ENCODE peak calls at places on chromosomes 3 and 15, in eight cellular contexts. Z, G, F, D, P, Q, V and W are unnamed samples.

GRCh38 chr15:96893159-96893906 is 562.8 kb downstream of the NR2F2 start:
- DNase-seq in Z (no peak), G (peak), F (peak), D (no peak), P (peak), Q (no peak), V (peak), W (no peak)

GRCh38 chr3:13091898-13092620 is 18.8 kb upstream of the IQSEC1 start:
- DNase-seq in Z (peak), G (peak), F (peak), D (peak), P (peak), Q (peak), V (peak), W (peak)

GRCh38 chr15:57380854-57381253 is 4.5 kb downstream of the CGNL1 start:
- DNase-seq in Z (no peak), G (no peak), F (no peak), D (no peak), P (no peak), Q (no peak), V (no peak), W (no peak)

GRCh38 chr15:50883903-50884302 is 24.6 kb upstream of the AP4E1 start:
- DNase-seq in Z (no peak), G (peak), F (no peak), D (no peak), P (peak), Q (no peak), V (peak), W (no peak)

GRCh38 chr3:185308126-185308754 is 54.4 kb upstream of the EHHADH start:
- DNase-seq in Z (no peak), G (peak), F (peak), D (no peak), P (peak), Q (no peak), V (peak), W (no peak)

GRCh38 chr15:81000144-81000625 is 538 bp upstream of the TLNRD1 start:
- DNase-seq in Z (no peak), G (no peak), F (no peak), D (no peak), P (peak), Q (no peak), V (no peak), W (no peak)

GRCh38 chr3:105580551-105580950 is 213.8 kb downstream of the ALCAM start:
- DNase-seq in Z (no peak), G (no peak), F (no peak), D (no peak), P (no peak), Q (no peak), V (no peak), W (no peak)

GRCh38 chr3:177744873-177745646 is 547.8 kb upstream of the TBL1XR1 start:
- DNase-seq in Z (peak), G (peak), F (peak), D (peak), P (peak), Q (no peak), V (peak), W (no peak)

GRCh38 chr3:149291178-149291577 is 42.3 kb downstream of the TM4SF18 start:
- DNase-seq in Z (no peak), G (no peak), F (no peak), D (no peak), P (peak), Q (no peak), V (peak), W (no peak)

GRCh38 chr15:63015618-63016017 is 26.9 kb upstream of the TPM1 start:
- DNase-seq in Z (no peak), G (peak), F (no peak), D (no peak), P (peak), Q (peak), V (peak), W (no peak)

GRCh38 chr15:83559310-83559966 is 94.5 kb upstream of the ADAMTSL3 start:
- DNase-seq in Z (no peak), G (peak), F (peak), D (no peak), P (peak), Q (no peak), V (peak), W (no peak)

GRCh38 chr3:157130138-157130880 is 29.6 kb downstream of the CCNL1 start:
- DNase-seq in Z (peak), G (no peak), F (peak), D (peak), P (peak), Q (peak), V (peak), W (no peak)

GRCh38 chr3:169812124-169812843 is 386 bp upstream of the LRRIQ4 start:
- DNase-seq in Z (peak), G (peak), F (peak), D (peak), P (peak), Q (peak), V (peak), W (peak)

GRCh38 chr15:41690636-41691035 is 30.4 kb downstream of the MGA start:
- DNase-seq in Z (no peak), G (no peak), F (no peak), D (no peak), P (no peak), Q (no peak), V (no peak), W (no peak)

GRCh38 chr3:137304313-137305056 is 346.7 kb downstream of the IL20RB start:
- DNase-seq in Z (no peak), G (no peak), F (no peak), D (no peak), P (no peak), Q (no peak), V (no peak), W (no peak)

GRCh38 chr3:186452517-186452916 is 90.5 kb upstream of the DGKG start:
- DNase-seq in Z (no peak), G (no peak), F (peak), D (no peak), P (peak), Q (no peak), V (peak), W (no peak)

GRCh38 chr3:172908871-172909270 is 158.3 kb downstream of the ECT2 start:
- DNase-seq in Z (no peak), G (no peak), F (no peak), D (no peak), P (no peak), Q (no peak), V (no peak), W (no peak)

GRCh38 chr3:17742837-17743659 is 617 bp upstream of the TBC1D5 start:
- DNase-seq in Z (no peak), G (no peak), F (peak), D (no peak), P (no peak), Q (no peak), V (no peak), W (no peak)

GRCh38 chr3:98962189-98962930 is 60.9 kb upstream of the DCBLD2 start:
- DNase-seq in Z (no peak), G (no peak), F (no peak), D (no peak), P (peak), Q (no peak), V (peak), W (no peak)

GRCh38 chr3:63519426-63519825 is 133.0 kb upstream of the SNTN start:
- DNase-seq in Z (no peak), G (no peak), F (no peak), D (no peak), P (peak), Q (no peak), V (peak), W (no peak)

GRCh38 chr15:62972814-62973213 is 69.7 kb upstream of the TPM1 start:
- DNase-seq in Z (no peak), G (no peak), F (no peak), D (no peak), P (peak), Q (no peak), V (peak), W (no peak)

GRCh38 chr15:62787401-62787800 is 255.1 kb upstream of the TPM1 start:
- DNase-seq in Z (no peak), G (no peak), F (no peak), D (no peak), P (no peak), Q (no peak), V (no peak), W (no peak)

GRCh38 chr3:16094644-16095272 is 79.7 kb upstream of the GALNT15 start:
- DNase-seq in Z (no peak), G (no peak), F (no peak), D (no peak), P (no peak), Q (no peak), V (peak), W (no peak)

GRCh38 chr3:134312873-134313838 is 61.1 kb downstream of the AMOTL2 start:
- DNase-seq in Z (peak), G (peak), F (peak), D (peak), P (peak), Q (peak), V (peak), W (no peak)

GRCh38 chr3:177300842-177301241 is 103.6 kb upstream of the TBL1XR1 start:
- DNase-seq in Z (no peak), G (no peak), F (no peak), D (no peak), P (no peak), Q (no peak), V (no peak), W (no peak)

GRCh38 chr3:157132341-157132740 is 27.6 kb downstream of the CCNL1 start:
- DNase-seq in Z (no peak), G (no peak), F (no peak), D (no peak), P (no peak), Q (no peak), V (no peak), W (no peak)

DNA sequence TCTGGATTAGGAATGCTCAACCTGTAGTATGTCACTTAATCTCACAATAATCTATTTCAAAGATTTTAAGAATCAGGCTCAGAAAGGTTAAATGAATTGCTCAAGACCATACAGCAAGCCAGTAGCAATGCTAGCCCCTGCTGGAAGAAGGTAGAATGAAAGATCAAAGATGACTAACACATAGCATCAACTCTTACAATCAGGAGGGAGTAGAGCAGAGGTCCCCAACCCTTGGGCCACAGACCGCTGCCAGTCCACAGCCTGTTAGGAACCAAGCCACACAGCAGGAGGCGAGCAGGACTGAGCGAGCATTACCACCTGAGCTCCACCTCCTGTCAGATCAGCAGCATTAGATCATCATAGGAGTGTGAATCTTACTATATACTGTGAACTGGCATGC is 15.5 kb upstream of the GATM start:
- DNase-seq in Z (no peak), G (no peak), F (no peak), D (no peak), P (peak), Q (no peak), V (no peak), W (no peak)
- TF ChIP-seq CTCF in Z (no peak), G (no peak), F (no peak), D (no peak), P (peak), Q (no peak), V (peak), W (no peak)

GRCh38 chr3:71304261-71304646 is 279.3 kb downstream of the FOXP1 start:
- DNase-seq in Z (no peak), G (no peak), F (no peak), D (no peak), P (no peak), Q (no peak), V (no peak), W (no peak)

GRCh38 chr3:71303627-71304260 is 279.8 kb downstream of the FOXP1 start:
- DNase-seq in Z (no peak), G (no peak), F (no peak), D (no peak), P (no peak), Q (no peak), V (no peak), W (no peak)

GRCh38 chr3:71305246-71306206 is 278.0 kb downstream of the FOXP1 start:
- DNase-seq in Z (no peak), G (no peak), F (peak), D (no peak), P (peak), Q (no peak), V (peak), W (no peak)

GRCh38 chr3:71302604-71303003 is 280.9 kb downstream of the FOXP1 start:
- DNase-seq in Z (no peak), G (no peak), F (no peak), D (no peak), P (no peak), Q (no peak), V (no peak), W (no peak)

DNA sequence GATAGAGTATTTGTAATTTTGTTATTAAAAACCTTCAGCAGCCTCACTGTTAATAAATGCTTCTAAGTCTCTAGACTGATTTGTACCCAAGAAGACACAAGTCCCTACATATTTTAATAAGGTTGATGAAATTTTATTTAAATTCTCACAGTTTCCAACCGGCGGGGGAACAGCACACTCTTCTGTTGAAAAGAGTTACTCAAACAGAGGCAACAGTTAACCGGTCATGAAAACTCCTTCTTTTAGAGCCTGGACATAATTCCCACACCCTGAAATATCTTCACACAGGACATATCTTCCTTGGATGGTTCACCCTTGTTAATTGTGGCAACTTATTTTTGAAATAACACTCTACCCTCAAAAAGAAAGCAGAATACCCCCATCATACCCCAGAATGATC is 278.8 kb downstream of the FOXP1 start:
- DNase-seq in Z (no peak), G (no peak), F (no peak), D (no peak), P (peak), Q (no peak), V (peak), W (no peak)
- TF ChIP-seq CTCF in Z (no peak), G (no peak), F (peak), D (peak), P (peak), Q (peak), V (peak), W (peak)

GRCh38 chr15:100651253-100651652 is 48.9 kb downstream of the ASB7 start:
- DNase-seq in Z (no peak), G (no peak), F (no peak), D (no peak), P (no peak), Q (no peak), V (peak), W (no peak)
- TF ChIP-seq CTCF in Z (no peak), G (no peak), F (no peak), D (no peak), P (no peak), Q (no peak), V (peak), W (no peak)

GRCh38 chr15:69034352-69034751 is 19.9 kb downstream of the NOX5 start:
- DNase-seq in Z (no peak), G (no peak), F (no peak), D (no peak), P (peak), Q (no peak), V (peak), W (no peak)

GRCh38 chr15:69037482-69037881 is 23.0 kb downstream of the NOX5 start:
- DNase-seq in Z (no peak), G (no peak), F (no peak), D (no peak), P (no peak), Q (no peak), V (no peak), W (no peak)

GRCh38 chr15:69036856-69037255 is 22.4 kb downstream of the NOX5 start:
- DNase-seq in Z (no peak), G (no peak), F (no peak), D (no peak), P (no peak), Q (no peak), V (no peak), W (no peak)

GRCh38 chr15:69035918-69036258 is 21.4 kb downstream of the NOX5 start:
- DNase-seq in Z (no peak), G (no peak), F (no peak), D (no peak), P (no peak), Q (no peak), V (no peak), W (no peak)

GRCh38 chr15:69035205-69035917 is 20.9 kb downstream of the NOX5 start:
- DNase-seq in Z (no peak), G (no peak), F (peak), D (no peak), P (peak), Q (no peak), V (peak), W (no peak)
- TF ChIP-seq CTCF in Z (no peak), G (no peak), F (no peak), D (no peak), P (peak), Q (no peak), V (peak), W (peak)

DNA sequence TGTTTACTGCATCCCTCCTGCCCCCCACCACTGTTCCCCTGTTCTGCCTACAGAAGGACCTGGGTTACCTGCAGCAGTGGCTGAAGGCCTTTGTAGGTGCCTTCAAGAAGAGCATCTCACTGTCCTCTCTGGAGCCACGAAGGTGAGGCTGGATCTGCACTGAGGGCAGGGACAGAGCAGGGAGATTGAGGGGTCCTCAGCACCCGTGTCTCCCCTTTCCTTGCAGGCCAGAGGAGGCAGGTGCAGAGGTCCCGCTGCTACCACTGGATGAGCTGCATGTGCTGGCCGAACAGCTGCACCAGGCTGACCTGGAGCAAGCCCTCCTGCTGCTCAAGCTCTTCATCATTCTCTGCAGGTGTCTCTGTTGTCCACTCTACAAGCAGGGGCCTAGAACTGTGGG is 9.2 kb downstream of the NBEAL2 start:
- DNase-seq in Z (no peak), G (no peak), F (no peak), D (no peak), P (no peak), Q (no peak), V (no peak), W (no peak)
- TF ChIP-seq CTCF in Z (no peak), G (no peak), F (no peak), D (no peak), P (no peak), Q (no peak), V (no peak), W (no peak)